ENCODE peak calls at places on chromosomes 5 and 9, in six cellular contexts. W, S, D, B, E and P are unnamed samples.
A peak's percentile ranks its signal among the peaks of the same experiment; 100 is the strongest.

GRCh38 chr9:11159318-11159862 is 546.6 kb upstream of the PTPRD start:
- DNase-seq in W (no peak), S (no peak), E (no peak), D (no peak), B (no peak), P (no peak)

GRCh38 chr5:141849371-141850182 is 28.6 kb downstream of the PCDH1 start:
- DNase-seq in E (peak; percentile 93), D (peak; percentile 95), B (peak; percentile 90), W (peak; percentile 92), S (peak; percentile 19), P (peak; percentile 57)

GRCh38 chr9:37197158-37198033 is 77.0 kb downstream of the ZCCHC7 start:
- DNase-seq in W (no peak), E (no peak), D (no peak), B (no peak), S (no peak), P (no peak)

GRCh38 chr9:116594552-116594951 is 92.6 kb upstream of the TRIM32 start:
- DNase-seq in S (no peak), W (no peak), D (no peak), B (no peak), E (no peak), P (peak; percentile 33)

GRCh38 chr5:132753135-132753987 is 6.1 kb downstream of the CCNI2 start:
- DNase-seq in B (no peak), W (peak; percentile 28), D (peak; percentile 8), E (no peak), S (no peak), P (no peak)

GRCh38 chr5:149434162-149435014 is 55.3 kb upstream of the IL17B start:
- DNase-seq in S (peak; percentile 73), B (no peak), D (peak; percentile 67), E (no peak), W (no peak), P (peak; percentile 52)

GRCh38 chr9:121954477-121955175 is 138.5 kb downstream of the TTLL11 start:
- DNase-seq in E (no peak), B (peak; percentile 68), S (no peak), D (no peak), W (peak; percentile 40), P (peak; percentile 41)

GRCh38 chr9:127853312-127854168 is 918 bp downstream of the ENG start:
- DNase-seq in S (no peak), B (peak; percentile 54), W (no peak), E (no peak), D (no peak), P (no peak)

GRCh38 chr5:76590027-76590426 is 33.2 kb downstream of the F2RL2 start:
- DNase-seq in E (no peak), D (no peak), S (no peak), W (no peak), B (no peak), P (no peak)

GRCh38 chr5:152593388-152593787 is 188.3 kb upstream of the NMUR2 start:
- DNase-seq in B (no peak), E (no peak), D (no peak), W (no peak), S (no peak), P (no peak)

GRCh38 chr5:129906177-129906887 is 2.1 kb downstream of the CHSY3 start:
- DNase-seq in E (no peak), D (peak; percentile 9), S (no peak), W (no peak), B (peak; percentile 61), P (no peak)

GRCh38 chr5:176740702-176741565 is 69.4 kb upstream of the UNC5A start:
- DNase-seq in B (peak; percentile 44), D (no peak), E (no peak), S (no peak), W (no peak), P (no peak)

GRCh38 chr5:65893749-65894430 is 32.5 kb upstream of the ERBIN start:
- DNase-seq in D (no peak), E (no peak), W (no peak), S (no peak), B (no peak), P (no peak)

DNA sequence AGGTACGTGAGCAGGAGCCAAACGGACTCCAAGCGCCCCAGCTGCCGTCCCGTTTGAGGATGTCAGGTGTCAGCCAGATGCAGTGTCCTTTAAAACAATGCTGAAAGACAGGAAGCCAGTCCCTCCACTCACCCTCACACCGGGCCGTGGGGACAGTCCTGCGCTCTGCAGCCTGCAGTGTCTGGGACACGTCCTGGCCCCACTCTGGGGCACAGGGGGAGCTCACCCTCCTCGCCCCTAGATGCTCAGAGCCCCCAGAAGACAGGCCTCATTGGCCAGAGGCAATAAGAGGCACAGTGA is 79.7 kb downstream of the ZNF354C start:
- DNase-seq in E (peak; percentile 32), W (no peak), B (no peak), D (no peak), S (no peak), P (no peak)
- TF ChIP-seq CTCF in E (no peak), W (no peak), B (no peak), D (no peak), S (no peak), P (no peak)

GRCh38 chr9:137318976-137319375 is 16.9 kb upstream of the NRARP start:
- DNase-seq in S (no peak), D (no peak), B (peak; percentile 62), E (peak; percentile 50), W (no peak), P (no peak)
- H3K27ac ChIP-seq in S (no peak overlapping the region), D (peak overlapping the region; percentile 8), B (peak overlapping the region; percentile 62), E (peak overlapping the region; percentile 53), W (peak overlapping the region; percentile 14), P (peak overlapping the region; percentile 70)

GRCh38 chr9:130446111-130446861 is 1.5 kb downstream of the ASS1 start:
- DNase-seq in D (peak; percentile 71), W (peak; percentile 79), S (peak; percentile 59), B (peak; percentile 86), E (peak; percentile 75), P (peak; percentile 64)

GRCh38 chr9:130444565-130445221 is at the start of gene ASS1:
- DNase-seq in W (peak; percentile 78), B (no peak), E (peak; percentile 89), D (peak; percentile 91), S (no peak), P (peak; percentile 56)

GRCh38 chr9:130443840-130444492 is 795 bp upstream of the ASS1 start:
- DNase-seq in S (no peak), W (no peak), B (no peak), E (no peak), D (peak; percentile 32), P (peak; percentile 30)

GRCh38 chr9:130447193-130447816 is 2.5 kb downstream of the ASS1 start:
- DNase-seq in W (no peak), S (no peak), D (no peak), B (no peak), E (no peak), P (no peak)

GRCh38 chr9:130445268-130445983 is 665 bp downstream of the ASS1 start:
- DNase-seq in W (peak; percentile 61), D (peak; percentile 78), S (peak; percentile 31), B (peak; percentile 75), E (peak; percentile 65), P (peak; percentile 27)
- TF ChIP-seq CTCF in W (no peak), D (no peak), S (no peak), B (no peak), E (no peak), P (no peak)

DNA sequence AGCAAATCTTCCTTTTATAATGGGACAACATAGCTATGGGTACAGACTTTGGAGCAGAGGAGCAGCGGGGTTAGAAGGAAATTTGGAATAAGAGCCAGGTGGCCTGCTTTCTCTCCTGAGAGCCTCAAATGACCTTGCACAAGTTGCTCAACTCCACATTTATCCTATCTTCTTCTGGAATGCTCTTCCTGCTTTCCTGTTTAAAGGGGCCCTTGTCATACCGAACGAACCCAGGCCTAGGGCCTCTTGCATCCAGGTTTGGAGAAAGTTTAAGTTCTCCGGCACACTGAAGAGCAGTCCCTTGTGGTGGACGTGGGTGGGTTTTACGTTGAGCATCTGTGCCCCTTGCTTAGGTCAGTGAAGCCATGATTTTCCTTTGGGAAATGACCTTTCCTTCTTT is 197.9 kb upstream of the NR3C1 start:
- DNase-seq in S (no peak), W (no peak), D (no peak), B (no peak), E (no peak), P (no peak)
- H3K27ac ChIP-seq in S (no peak overlapping the region), W (no peak overlapping the region), D (no peak overlapping the region), B (no peak overlapping the region), E (no peak overlapping the region), P (no peak overlapping the region)

GRCh38 chr5:77973253-77973609 is 197.1 kb upstream of the TBCA start:
- DNase-seq in D (no peak), E (no peak), S (no peak), B (no peak), W (no peak), P (no peak)
- TF ChIP-seq CTCF in D (no peak), E (no peak), S (no peak), B (no peak), W (no peak), P (no peak)

DNA sequence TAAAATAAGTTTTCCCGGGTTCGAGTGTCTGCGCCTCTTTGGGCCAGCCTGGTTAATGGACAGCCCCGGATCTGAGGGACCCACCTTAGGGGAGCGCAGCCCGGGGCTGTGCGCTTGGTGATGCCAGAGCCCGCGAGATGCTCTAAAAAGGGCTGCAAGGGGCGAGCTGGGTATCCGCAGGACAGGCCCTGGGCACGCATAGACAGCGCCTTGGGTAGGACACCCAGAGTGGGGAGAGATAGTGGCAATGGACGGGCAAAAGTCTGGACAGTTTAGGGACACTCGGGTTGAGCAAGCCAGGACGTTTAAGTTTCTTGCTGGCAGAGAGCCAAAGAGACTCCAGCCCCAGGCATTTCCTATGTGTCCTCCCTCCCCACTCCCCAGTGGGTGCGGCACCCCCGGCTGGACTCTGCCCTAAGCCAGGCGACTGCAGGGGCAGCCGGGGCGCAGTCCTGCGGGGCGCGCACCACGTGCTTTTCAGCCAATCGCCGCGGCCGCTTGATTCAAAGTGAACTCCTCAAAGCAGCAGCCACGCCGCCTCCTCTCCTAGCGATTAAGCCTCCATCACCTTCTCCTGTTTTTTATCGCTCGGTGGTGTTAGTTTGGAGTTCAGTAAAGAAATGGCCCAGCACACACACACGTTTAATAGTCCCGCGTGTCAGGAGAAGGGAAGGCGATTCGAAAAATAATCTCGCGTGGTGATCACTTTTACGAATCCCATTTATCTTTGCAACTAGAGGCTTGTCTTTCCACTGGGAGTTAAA is 668 bp upstream of the ENC1 start:
- DNase-seq in B (peak; percentile 77), W (peak; percentile 81), E (peak; percentile 90), D (peak; percentile 93), S (peak; percentile 11), P (peak; percentile 53)
- H3K27ac ChIP-seq in B (peak overlapping the region; percentile 85), W (peak overlapping the region; percentile 96), E (peak overlapping the region; percentile 93), D (peak overlapping the region; percentile 92), S (peak overlapping the region; percentile 31), P (peak overlapping the region; percentile 83)